ENCODE peak calls at places on chromosomes 13 and 19, in ten cellular contexts. X is fibroblast of lung; K is psoas muscle; T is lung; W is CD8-positive, alpha-beta memory T cell; G is tibial artery; E is GM23338; F is suprapubic skin; L is AG04450; H is mesendoderm. Z is an unnamed sample.

GRCh38 chr13:29664591-29664990 is 69.1 kb upstream of the SLC7A1 start:
- DNase-seq in X (no peak), K (no peak), T (no peak), W (no peak), G (no peak), E (no peak), F (no peak), L (no peak), H (no peak), Z (peak)

GRCh38 chr13:51806571-51806970 is 2.6 kb upstream of the DHRS12 start:
- DNase-seq in X (peak), K (no peak), T (no peak), W (no peak), G (peak), E (no peak), F (no peak), L (no peak), H (peak), Z (peak)

GRCh38 chr19:33387351-33388230 is 14.1 kb downstream of the CEBPG start:
- DNase-seq in X (no peak), K (no peak), T (no peak), W (no peak), G (no peak), E (no peak), F (no peak), L (no peak), H (no peak), Z (no peak)

GRCh38 chr19:32691952-32692726 is 518 bp downstream of the NUDT19 start:
- DNase-seq in X (peak), K (peak), T (peak), W (peak), G (peak), E (peak), F (no peak), L (no peak), H (peak), Z (peak)

GRCh38 chr13:73936001-73936400 is 198.2 kb downstream of the KLF12 start:
- DNase-seq in X (no peak), K (no peak), T (no peak), W (no peak), G (no peak), E (no peak), F (no peak), L (no peak), H (no peak), Z (no peak)

GRCh38 chr13:77733674-77734073 is 36.2 kb downstream of the SLAIN1 start:
- DNase-seq in X (no peak), K (no peak), T (no peak), W (no peak), G (no peak), E (no peak), F (no peak), L (no peak), H (no peak), Z (no peak)

GRCh38 chr13:91904597-91904996 is 506.2 kb downstream of the GPC5 start:
- DNase-seq in X (no peak), K (no peak), T (no peak), W (no peak), G (no peak), E (no peak), F (no peak), L (no peak), H (no peak), Z (no peak)

GRCh38 chr13:44355643-44356042 is 18.0 kb upstream of the SERP2 start:
- DNase-seq in X (no peak), K (no peak), T (no peak), W (no peak), G (no peak), E (no peak), F (no peak), L (no peak), H (no peak), Z (no peak)

GRCh38 chr19:13521066-13521465 is 14.8 kb upstream of the CACNA1A start:
- DNase-seq in X (no peak), K (no peak), T (no peak), W (no peak), G (no peak), E (no peak), F (no peak), L (no peak), H (no peak), Z (no peak)

GRCh38 chr13:36530861-36531590 is 98.7 kb downstream of the CCNA1 start:
- DNase-seq in X (no peak), K (no peak), T (peak), W (no peak), G (no peak), E (no peak), F (no peak), L (no peak), H (no peak), Z (no peak)

GRCh38 chr19:28843771-28844492 is 369.0 kb downstream of the UQCRFS1 start:
- DNase-seq in X (no peak), K (no peak), T (no peak), W (no peak), G (no peak), E (no peak), F (no peak), L (no peak), H (no peak), Z (no peak)

GRCh38 chr13:75643693-75644092 is 7.6 kb downstream of the LMO7 start:
- DNase-seq in X (no peak), K (no peak), T (no peak), W (no peak), G (no peak), E (no peak), F (no peak), L (no peak), H (no peak), Z (no peak)

GRCh38 chr19:45632468-45633196 is 6.6 kb downstream of the EML2 start:
- DNase-seq in X (peak), K (peak), T (peak), W (no peak), G (peak), E (peak), F (peak), L (peak), H (peak), Z (no peak)

GRCh38 chr19:28130066-28130511 is 1082.9 kb downstream of the UQCRFS1 start:
- DNase-seq in X (no peak), K (no peak), T (no peak), W (no peak), G (no peak), E (no peak), F (no peak), L (no peak), H (peak), Z (no peak)

GRCh38 chr13:85525411-85525810 is 273.8 kb downstream of the SLITRK6 start:
- DNase-seq in X (peak), K (no peak), T (no peak), W (no peak), G (no peak), E (no peak), F (no peak), L (no peak), H (no peak), Z (no peak)

GRCh38 chr13:77507931-77508776 is 27.4 kb upstream of the SCEL start:
- DNase-seq in X (peak), K (no peak), T (no peak), W (no peak), G (no peak), E (no peak), F (no peak), L (no peak), H (no peak), Z (no peak)

GRCh38 chr19:58558066-58558622 is at the start of gene UBE2M:
- DNase-seq in X (peak), K (peak), T (peak), W (peak), G (peak), E (peak), F (no peak), L (no peak), H (peak), Z (no peak)

GRCh38 chr13:40665754-40666057 is 735 bp downstream of the FOXO1 start:
- DNase-seq in X (peak), K (no peak), T (no peak), W (peak), G (no peak), E (no peak), F (no peak), L (no peak), H (peak), Z (peak)

DNA sequence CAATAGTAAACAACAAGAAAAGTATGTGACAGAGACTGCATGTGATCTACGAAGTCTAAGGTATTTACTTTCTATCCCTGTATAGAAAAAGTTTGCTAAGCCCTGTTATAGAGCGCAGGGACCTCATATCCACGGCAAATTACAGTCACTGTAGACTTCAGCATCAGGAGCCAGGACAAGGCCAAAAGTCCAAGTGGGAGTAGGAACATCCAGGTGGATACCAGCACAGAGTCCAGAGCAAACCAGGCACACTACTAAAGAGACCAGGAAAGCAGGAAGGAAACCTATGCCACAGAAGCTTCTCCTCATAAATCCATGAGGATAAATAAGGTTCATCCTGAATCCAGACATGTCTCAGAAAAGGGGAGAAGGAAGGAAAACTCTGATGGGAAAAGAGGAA is 342.2 kb upstream of the HTR2A start:
- DNase-seq in X (no peak), K (no peak), T (no peak), W (no peak), G (no peak), E (no peak), F (no peak), L (no peak), H (no peak), Z (no peak)
- H3K4me3 ChIP-seq in X (no peak), K (no peak), T (no peak), W (no peak), G (no peak), E (no peak), F (no peak), L (no peak), H (no peak), Z (no peak)

GRCh38 chr19:2242811-2243210 is 6.2 kb downstream of the SF3A2 start:
- DNase-seq in X (no peak), K (no peak), T (no peak), W (no peak), G (no peak), E (no peak), F (no peak), L (no peak), H (no peak), Z (no peak)

GRCh38 chr19:2239173-2239572 is 2.5 kb downstream of the SF3A2 start:
- DNase-seq in X (no peak), K (no peak), T (no peak), W (no peak), G (no peak), E (no peak), F (no peak), L (no peak), H (no peak), Z (no peak)

GRCh38 chr19:2242092-2242537 is 5.5 kb downstream of the SF3A2 start:
- DNase-seq in X (no peak), K (no peak), T (no peak), W (no peak), G (no peak), E (no peak), F (no peak), L (no peak), H (no peak), Z (no peak)

GRCh38 chr19:2239771-2240770 is 3.4 kb downstream of the SF3A2 start:
- DNase-seq in X (peak), K (no peak), T (no peak), W (no peak), G (no peak), E (peak), F (no peak), L (no peak), H (peak), Z (no peak)

DNA sequence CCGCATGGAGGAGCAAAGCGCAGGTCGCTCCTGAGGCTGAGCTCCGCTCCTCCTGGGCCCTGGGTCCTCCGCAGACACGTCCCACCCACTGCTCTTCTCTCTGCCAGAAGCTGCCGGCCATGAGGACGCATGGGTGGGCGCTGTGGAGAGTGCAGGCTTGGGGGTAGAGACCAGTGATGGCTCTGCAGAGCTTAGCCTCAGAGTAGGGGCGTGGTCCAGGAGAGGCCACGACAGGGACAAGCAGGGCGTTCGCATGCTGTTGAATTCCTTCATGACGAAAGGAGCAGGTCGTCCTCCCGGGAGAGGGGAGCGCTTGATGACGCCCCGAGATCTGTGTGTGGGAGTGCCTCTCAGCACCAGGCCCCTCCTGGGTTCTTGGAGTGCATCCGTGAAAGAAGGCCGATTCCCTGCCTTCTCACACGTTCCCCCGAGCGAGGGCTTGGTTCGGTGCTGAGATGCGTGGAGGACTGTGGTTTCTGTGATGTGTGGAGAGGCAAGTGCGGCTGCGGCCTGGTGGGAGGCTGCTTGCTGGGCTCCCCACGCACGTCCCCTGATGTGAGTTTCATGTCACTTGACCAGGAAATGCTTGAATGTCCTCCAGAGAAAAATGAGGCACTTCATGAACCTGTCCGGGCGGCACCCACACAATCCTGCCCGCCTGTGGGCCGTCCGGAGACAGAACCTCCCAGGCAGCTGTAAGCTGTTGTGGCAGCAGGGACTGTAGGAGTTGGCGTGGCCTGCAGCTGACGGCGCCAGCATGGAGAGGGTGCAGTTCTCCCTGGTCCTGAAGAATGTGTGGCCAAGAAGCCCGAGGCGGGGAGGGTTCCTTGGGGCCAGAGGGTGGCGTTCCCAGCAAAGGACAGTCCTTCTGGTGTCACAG is 4.5 kb downstream of the SF3A2 start:
- DNase-seq in X (no peak), K (no peak), T (peak), W (no peak), G (no peak), E (no peak), F (no peak), L (no peak), H (no peak), Z (no peak)
- H3K4me3 ChIP-seq in X (peak), K (peak), T (no peak), W (peak), G (no peak), E (no peak), F (peak), L (peak), H (no peak), Z (no peak)

DNA sequence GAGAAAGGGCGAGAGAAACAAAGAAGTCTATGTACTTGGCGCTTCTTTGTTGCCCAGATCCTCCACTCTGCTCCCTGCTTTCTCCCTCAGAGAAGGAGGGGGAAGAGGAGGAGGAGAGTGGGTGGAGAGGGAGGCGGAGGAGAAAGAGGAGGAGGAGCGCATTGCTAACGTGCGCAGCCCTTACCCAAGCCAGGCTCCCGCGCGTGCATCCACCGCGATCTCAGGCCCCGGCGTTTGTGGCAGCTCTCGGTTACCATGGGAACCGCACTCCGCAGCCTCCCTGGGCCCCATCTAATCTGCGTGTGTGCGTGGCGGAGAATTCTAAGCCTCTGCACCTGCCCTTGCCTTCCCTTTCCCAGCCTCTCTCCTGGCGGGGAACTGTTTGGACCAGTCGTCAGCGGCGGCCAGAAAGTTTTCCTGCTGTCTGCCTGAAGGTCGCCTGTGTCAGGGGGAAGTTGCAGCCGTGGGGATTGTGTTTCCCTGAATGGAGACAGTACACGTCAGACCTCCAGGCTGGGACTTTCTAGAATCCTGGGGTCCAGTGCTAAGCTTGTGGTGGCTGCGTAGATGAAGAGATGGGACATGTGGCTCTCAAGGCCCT is at the start of gene ERICH6B:
- DNase-seq in X (peak), K (no peak), T (no peak), W (no peak), G (peak), E (peak), F (no peak), L (no peak), H (peak), Z (peak)
- H3K4me3 ChIP-seq in X (no peak), K (peak), T (no peak), W (no peak), G (no peak), E (peak), F (peak), L (no peak), H (peak), Z (no peak)

GRCh38 chr19:46977548-46977947 is 42.1 kb upstream of the NPAS1 start:
- DNase-seq in X (no peak), K (no peak), T (no peak), W (no peak), G (no peak), E (no peak), F (no peak), L (no peak), H (no peak), Z (no peak)
- H3K4me3 ChIP-seq in X (no peak), K (no peak), T (no peak), W (no peak), G (no peak), E (no peak), F (no peak), L (no peak), H (no peak), Z (no peak)

DNA sequence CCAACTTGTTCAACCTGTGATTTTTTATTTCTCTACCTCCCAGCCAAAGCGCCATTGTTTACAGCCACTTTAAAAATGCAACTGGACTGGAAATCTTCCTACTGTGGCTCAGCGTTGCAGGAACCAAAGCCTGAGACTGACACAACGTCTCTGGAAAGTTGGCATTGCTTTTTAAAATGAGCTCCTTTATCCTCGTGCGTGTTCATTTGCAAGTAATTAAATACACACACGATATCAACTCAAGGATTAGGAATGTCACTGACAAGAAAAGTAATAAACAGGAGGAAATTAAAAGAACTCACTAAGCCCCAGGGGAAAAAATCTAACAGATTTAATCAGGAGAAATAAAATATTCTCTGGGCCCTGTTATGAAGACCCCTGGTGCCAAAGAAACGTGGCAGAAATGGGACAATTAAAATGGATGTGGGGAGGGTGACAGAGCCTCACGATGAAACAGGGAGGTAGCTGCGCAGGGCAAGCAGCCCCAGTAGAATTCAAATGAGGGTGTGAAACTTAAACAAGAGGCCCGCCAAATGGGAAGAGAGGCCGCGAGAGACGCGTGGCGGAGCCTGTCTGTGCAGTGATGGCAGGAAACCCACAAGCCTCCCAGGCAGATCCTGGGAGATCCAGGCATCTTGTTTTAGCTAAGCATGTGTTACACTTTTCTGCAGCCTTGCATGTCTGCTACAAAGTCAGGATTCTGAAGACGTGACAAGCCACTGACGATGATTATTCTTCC is 184.8 kb upstream of the IRS2 start:
- DNase-seq in X (no peak), K (no peak), T (no peak), W (no peak), G (no peak), E (no peak), F (no peak), L (no peak), H (no peak), Z (no peak)
- H3K4me3 ChIP-seq in X (no peak), K (no peak), T (no peak), W (no peak), G (no peak), E (no peak), F (no peak), L (no peak), H (no peak), Z (no peak)

GRCh38 chr13:46660408-46660807 is 107.4 kb downstream of the LRCH1 start:
- DNase-seq in X (no peak), K (no peak), T (no peak), W (no peak), G (no peak), E (no peak), F (no peak), L (no peak), H (no peak), Z (peak)

GRCh38 chr13:46654956-46655726 is 102.2 kb downstream of the LRCH1 start:
- DNase-seq in X (no peak), K (no peak), T (no peak), W (no peak), G (no peak), E (no peak), F (no peak), L (no peak), H (no peak), Z (no peak)

GRCh38 chr13:46656786-46657185 is 103.8 kb downstream of the LRCH1 start:
- DNase-seq in X (no peak), K (no peak), T (no peak), W (no peak), G (no peak), E (no peak), F (no peak), L (no peak), H (no peak), Z (no peak)

GRCh38 chr13:46659413-46660065 is 106.6 kb downstream of the LRCH1 start:
- DNase-seq in X (no peak), K (no peak), T (no peak), W (no peak), G (no peak), E (no peak), F (no peak), L (no peak), H (no peak), Z (no peak)

DNA sequence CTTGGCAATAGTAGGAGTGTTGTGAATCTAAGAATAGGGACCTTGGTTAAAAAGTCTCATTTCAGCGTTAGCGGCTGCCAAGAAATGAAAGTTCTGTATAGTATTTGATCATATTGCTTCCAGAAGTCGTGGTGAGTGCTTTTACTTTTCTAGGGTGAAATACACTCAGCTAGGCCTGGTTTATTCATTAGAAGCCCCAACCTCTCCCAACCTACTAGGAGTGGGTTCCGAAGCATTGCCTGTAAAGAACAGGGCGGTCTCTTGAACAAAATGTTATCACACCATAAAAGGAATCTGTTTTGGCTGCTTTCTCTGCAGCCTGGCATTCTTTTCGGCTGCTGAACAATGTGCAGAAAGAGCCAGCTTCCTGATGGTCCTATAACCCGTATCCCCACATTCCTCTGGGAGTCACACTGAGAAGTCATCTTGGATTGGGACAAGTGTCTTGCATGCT is 102.8 kb downstream of the LRCH1 start:
- DNase-seq in X (peak), K (no peak), T (no peak), W (no peak), G (no peak), E (peak), F (no peak), L (no peak), H (peak), Z (no peak)
- H3K4me3 ChIP-seq in X (no peak), K (no peak), T (no peak), W (no peak), G (peak), E (no peak), F (no peak), L (no peak), H (no peak), Z (no peak)

DNA sequence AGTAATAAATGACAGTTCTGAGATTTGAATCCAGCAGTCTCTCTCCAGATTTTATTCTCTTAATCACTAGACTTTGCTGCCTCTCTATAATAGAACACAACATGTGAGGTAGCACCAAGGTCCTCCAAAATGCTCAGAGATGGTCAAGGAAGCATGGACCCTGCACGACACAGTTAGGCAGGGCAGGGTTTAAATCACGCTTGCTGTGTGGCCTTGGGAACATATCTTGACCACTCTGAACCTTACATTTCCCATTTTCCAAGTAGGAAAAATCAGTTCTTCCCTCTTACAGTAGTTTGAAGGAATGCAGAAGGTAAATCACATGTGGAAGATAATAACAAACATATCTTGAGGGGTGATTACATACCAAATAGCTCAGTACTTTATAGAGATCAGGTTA is 6.3 kb downstream of the SYT3 start:
- DNase-seq in X (no peak), K (no peak), T (no peak), W (no peak), G (no peak), E (no peak), F (no peak), L (no peak), H (no peak), Z (no peak)
- H3K4me3 ChIP-seq in X (no peak), K (no peak), T (no peak), W (no peak), G (no peak), E (no peak), F (no peak), L (no peak), H (no peak), Z (no peak)